ENCODE peak calls at places on chromosome X, in six cellular contexts. One of them, this sample, is unnamed.

GRCh38 chrX:103776586-103776985 is at the start of gene PLP1:
- DNase-seq in memory B cell: no peak
- DNase-seq in germinal center: no peak
- DNase-seq in mammary epithelial cell: no peak
- DNase-seq in dermis blood vessel endothelial cell: no peak
- DNase-seq in MCF 10A: no peak
- DNase-seq in this sample: no peak

GRCh38 chrX:148193759-148194158 is 212.6 kb downstream of the FMR1NB start:
- DNase-seq in mammary epithelial cell: no peak
- DNase-seq in MCF 10A: no peak
- DNase-seq in germinal center: no peak
- DNase-seq in dermis blood vessel endothelial cell: no peak
- DNase-seq in memory B cell: no peak
- DNase-seq in this sample: no peak

GRCh38 chrX:40424259-40424658 is 156.5 kb upstream of the ATP6AP2 start:
- DNase-seq in memory B cell: no peak
- DNase-seq in MCF 10A: no peak
- DNase-seq in dermis blood vessel endothelial cell: no peak
- DNase-seq in mammary epithelial cell: no peak
- DNase-seq in germinal center: no peak
- DNase-seq in this sample: no peak

GRCh38 chrX:1587161-1587560 is 4.2 kb upstream of the AKAP17A start:
- DNase-seq in germinal center: peak; percentile 65
- DNase-seq in memory B cell: peak; percentile 12
- DNase-seq in mammary epithelial cell: no peak
- DNase-seq in MCF 10A: no peak
- DNase-seq in dermis blood vessel endothelial cell: no peak
- DNase-seq in this sample: no peak

GRCh38 chrX:1427756-1428155 is 25.0 kb downstream of the ASMTL start:
- DNase-seq in germinal center: no peak
- DNase-seq in mammary epithelial cell: no peak
- DNase-seq in dermis blood vessel endothelial cell: no peak
- DNase-seq in memory B cell: no peak
- DNase-seq in MCF 10A: no peak
- DNase-seq in this sample: no peak

GRCh38 chrX:39726810-39727209 is 370.9 kb downstream of the BCOR start:
- DNase-seq in mammary epithelial cell: peak; percentile 26
- DNase-seq in memory B cell: no peak
- DNase-seq in dermis blood vessel endothelial cell: peak; percentile 61
- DNase-seq in MCF 10A: peak; percentile 32
- DNase-seq in germinal center: no peak
- DNase-seq in this sample: no peak

GRCh38 chrX:107716045-107716684 is 59.4 kb downstream of the TSC22D3 start:
- DNase-seq in mammary epithelial cell: peak; percentile 19
- DNase-seq in MCF 10A: no peak
- DNase-seq in memory B cell: no peak
- DNase-seq in dermis blood vessel endothelial cell: peak; percentile 47
- DNase-seq in germinal center: peak; percentile 24
- DNase-seq in this sample: no peak

GRCh38 chrX:48992341-48992740 is 9.7 kb downstream of the GRIPAP1 start:
- DNase-seq in dermis blood vessel endothelial cell: no peak
- DNase-seq in germinal center: no peak
- DNase-seq in MCF 10A: no peak
- DNase-seq in mammary epithelial cell: no peak
- DNase-seq in memory B cell: no peak
- DNase-seq in this sample: no peak

GRCh38 chrX:78024349-78025108 is 55.1 kb upstream of the PGAM4 start:
- DNase-seq in memory B cell: peak; percentile 11
- DNase-seq in germinal center: peak; percentile 37
- DNase-seq in dermis blood vessel endothelial cell: peak; percentile 57
- DNase-seq in MCF 10A: peak; percentile 49
- DNase-seq in mammary epithelial cell: peak; percentile 23
- DNase-seq in this sample: no peak

GRCh38 chrX:153865685-153866084 is 20.3 kb downstream of the L1CAM start:
- DNase-seq in MCF 10A: no peak
- DNase-seq in memory B cell: no peak
- DNase-seq in dermis blood vessel endothelial cell: no peak
- DNase-seq in germinal center: no peak
- DNase-seq in mammary epithelial cell: no peak
- DNase-seq in this sample: no peak

GRCh38 chrX:56766554-56767412 is 37.7 kb downstream of the NBDY start:
- DNase-seq in MCF 10A: peak; percentile 21
- DNase-seq in mammary epithelial cell: no peak
- DNase-seq in dermis blood vessel endothelial cell: no peak
- DNase-seq in memory B cell: no peak
- DNase-seq in germinal center: no peak
- DNase-seq in this sample: no peak

GRCh38 chrX:65667503-65668355 is at the start of gene MSN:
- DNase-seq in mammary epithelial cell: peak; percentile 55
- DNase-seq in germinal center: peak; percentile 45
- DNase-seq in dermis blood vessel endothelial cell: peak; percentile 65
- DNase-seq in memory B cell: peak; percentile 36
- DNase-seq in MCF 10A: peak; percentile 61
- DNase-seq in this sample: peak; percentile 62

GRCh38 chrX:22081475-22082092 is 49.5 kb downstream of the PHEX start:
- DNase-seq in MCF 10A: peak; percentile 79
- DNase-seq in memory B cell: peak; percentile 44
- DNase-seq in mammary epithelial cell: peak; percentile 43
- DNase-seq in dermis blood vessel endothelial cell: peak; percentile 73
- DNase-seq in germinal center: peak; percentile 27
- DNase-seq in this sample: peak; percentile 2

GRCh38 chrX:75655627-75656026 is 129.4 kb downstream of the MAGEE2 start:
- DNase-seq in MCF 10A: no peak
- DNase-seq in memory B cell: no peak
- DNase-seq in germinal center: no peak
- DNase-seq in dermis blood vessel endothelial cell: no peak
- DNase-seq in mammary epithelial cell: no peak
- DNase-seq in this sample: no peak

GRCh38 chrX:41922125-41922521 is 1.2 kb downstream of the CASK start:
- DNase-seq in dermis blood vessel endothelial cell: peak; percentile 29
- DNase-seq in MCF 10A: peak; percentile 42
- DNase-seq in memory B cell: no peak
- DNase-seq in germinal center: no peak
- DNase-seq in mammary epithelial cell: peak; percentile 37
- DNase-seq in this sample: no peak

GRCh38 chrX:34770511-34770910 is 113.4 kb upstream of the TMEM47 start:
- DNase-seq in memory B cell: no peak
- DNase-seq in MCF 10A: peak; percentile 37
- DNase-seq in dermis blood vessel endothelial cell: no peak
- DNase-seq in germinal center: no peak
- DNase-seq in mammary epithelial cell: no peak
- DNase-seq in this sample: no peak

GRCh38 chrX:133376422-133376821 is 38.9 kb downstream of the GPC4 start:
- DNase-seq in germinal center: no peak
- DNase-seq in dermis blood vessel endothelial cell: no peak
- DNase-seq in memory B cell: no peak
- DNase-seq in MCF 10A: no peak
- DNase-seq in mammary epithelial cell: no peak
- DNase-seq in this sample: no peak

GRCh38 chrX:115562492-115562872 is 1.5 kb downstream of the PLS3 start:
- DNase-seq in dermis blood vessel endothelial cell: peak; percentile 60
- DNase-seq in memory B cell: no peak
- DNase-seq in germinal center: no peak
- DNase-seq in MCF 10A: peak; percentile 32
- DNase-seq in mammary epithelial cell: peak; percentile 41
- DNase-seq in this sample: no peak

GRCh38 chrX:124497386-124497785 is 151.0 kb downstream of the SH2D1A start:
- DNase-seq in dermis blood vessel endothelial cell: no peak
- DNase-seq in memory B cell: no peak
- DNase-seq in mammary epithelial cell: peak; percentile 46
- DNase-seq in MCF 10A: peak; percentile 5
- DNase-seq in germinal center: no peak
- DNase-seq in this sample: no peak

GRCh38 chrX:20712811-20713210 is 446.1 kb upstream of the RPS6KA3 start:
- DNase-seq in MCF 10A: no peak
- DNase-seq in memory B cell: no peak
- DNase-seq in germinal center: no peak
- DNase-seq in mammary epithelial cell: peak; percentile 34
- DNase-seq in dermis blood vessel endothelial cell: no peak
- DNase-seq in this sample: no peak

GRCh38 chrX:103073442-103073841 is 9.5 kb upstream of the BEX1 start:
- DNase-seq in memory B cell: no peak
- DNase-seq in MCF 10A: no peak
- DNase-seq in germinal center: no peak
- DNase-seq in mammary epithelial cell: no peak
- DNase-seq in dermis blood vessel endothelial cell: no peak
- DNase-seq in this sample: no peak

GRCh38 chrX:15451913-15452312 is 41.2 kb downstream of the PIR start:
- DNase-seq in dermis blood vessel endothelial cell: no peak
- DNase-seq in MCF 10A: peak; percentile 23
- DNase-seq in germinal center: no peak
- DNase-seq in memory B cell: no peak
- DNase-seq in mammary epithelial cell: peak; percentile 65
- DNase-seq in this sample: no peak

GRCh38 chrX:3582421-3582820 is 131.0 kb downstream of the PRKX start:
- DNase-seq in MCF 10A: no peak
- DNase-seq in germinal center: no peak
- DNase-seq in memory B cell: no peak
- DNase-seq in dermis blood vessel endothelial cell: no peak
- DNase-seq in mammary epithelial cell: no peak
- DNase-seq in this sample: no peak

GRCh38 chrX:28848707-28849106 is 261.5 kb downstream of the IL1RAPL1 start:
- DNase-seq in memory B cell: no peak
- DNase-seq in dermis blood vessel endothelial cell: no peak
- DNase-seq in mammary epithelial cell: no peak
- DNase-seq in MCF 10A: no peak
- DNase-seq in germinal center: no peak
- DNase-seq in this sample: no peak

GRCh38 chrX:10513974-10514373 is 106.4 kb downstream of the MID1 start:
- DNase-seq in germinal center: no peak
- DNase-seq in mammary epithelial cell: no peak
- DNase-seq in memory B cell: no peak
- DNase-seq in dermis blood vessel endothelial cell: no peak
- DNase-seq in MCF 10A: no peak
- DNase-seq in this sample: no peak

GRCh38 chrX:8323356-8323755 is 141.3 kb upstream of the VCX3B start:
- DNase-seq in dermis blood vessel endothelial cell: no peak
- DNase-seq in mammary epithelial cell: no peak
- DNase-seq in memory B cell: no peak
- DNase-seq in germinal center: no peak
- DNase-seq in MCF 10A: peak; percentile 30
- DNase-seq in this sample: no peak

GRCh38 chrX:21926527-21927278 is 13.8 kb upstream of the SMS start:
- DNase-seq in dermis blood vessel endothelial cell: peak; percentile 94
- DNase-seq in memory B cell: no peak
- DNase-seq in germinal center: no peak
- DNase-seq in mammary epithelial cell: peak; percentile 95
- DNase-seq in MCF 10A: peak; percentile 94
- DNase-seq in this sample: no peak

GRCh38 chrX:49977319-49978090 is 55.1 kb downstream of the CLCN5 start:
- DNase-seq in dermis blood vessel endothelial cell: peak; percentile 2
- DNase-seq in mammary epithelial cell: no peak
- DNase-seq in germinal center: no peak
- DNase-seq in MCF 10A: no peak
- DNase-seq in memory B cell: no peak
- DNase-seq in this sample: no peak

GRCh38 chrX:38426785-38427184 is 74.4 kb downstream of the OTC start:
- DNase-seq in memory B cell: no peak
- DNase-seq in mammary epithelial cell: peak; percentile 43
- DNase-seq in germinal center: no peak
- DNase-seq in dermis blood vessel endothelial cell: peak; percentile 2
- DNase-seq in MCF 10A: peak; percentile 51
- DNase-seq in this sample: no peak

GRCh38 chrX:41002021-41002420 is 83.2 kb upstream of the USP9X start:
- DNase-seq in germinal center: no peak
- DNase-seq in memory B cell: no peak
- DNase-seq in MCF 10A: no peak
- DNase-seq in mammary epithelial cell: no peak
- DNase-seq in dermis blood vessel endothelial cell: no peak
- DNase-seq in this sample: no peak

GRCh38 chrX:22116585-22117546 is 84.7 kb downstream of the PHEX start:
- DNase-seq in germinal center: no peak
- DNase-seq in MCF 10A: no peak
- DNase-seq in memory B cell: no peak
- DNase-seq in dermis blood vessel endothelial cell: no peak
- DNase-seq in mammary epithelial cell: no peak
- DNase-seq in this sample: no peak

GRCh38 chrX:100973411-100973810 is 3.9 kb downstream of the ARL13A start:
- DNase-seq in mammary epithelial cell: peak; percentile 31
- DNase-seq in dermis blood vessel endothelial cell: peak; percentile 76
- DNase-seq in MCF 10A: peak; percentile 62
- DNase-seq in memory B cell: no peak
- DNase-seq in germinal center: no peak
- DNase-seq in this sample: no peak

GRCh38 chrX:135625995-135626394 is 87.4 kb upstream of the CT45A1 start:
- DNase-seq in dermis blood vessel endothelial cell: peak; percentile 50
- DNase-seq in germinal center: no peak
- DNase-seq in memory B cell: no peak
- DNase-seq in mammary epithelial cell: no peak
- DNase-seq in MCF 10A: peak; percentile 36
- DNase-seq in this sample: no peak

GRCh38 chrX:44651347-44651746 is 108.7 kb upstream of the FUNDC1 start:
- DNase-seq in mammary epithelial cell: no peak
- DNase-seq in memory B cell: no peak
- DNase-seq in germinal center: no peak
- DNase-seq in MCF 10A: peak; percentile 16
- DNase-seq in dermis blood vessel endothelial cell: no peak
- DNase-seq in this sample: no peak

GRCh38 chrX:68146054-68146453 is 287.2 kb downstream of the OPHN1 start:
- DNase-seq in mammary epithelial cell: peak; percentile 34
- DNase-seq in germinal center: no peak
- DNase-seq in dermis blood vessel endothelial cell: peak; percentile 58
- DNase-seq in memory B cell: no peak
- DNase-seq in MCF 10A: peak; percentile 40
- DNase-seq in this sample: no peak

GRCh38 chrX:40152173-40152705 is 54.5 kb upstream of the BCOR start:
- DNase-seq in mammary epithelial cell: no peak
- DNase-seq in MCF 10A: no peak
- DNase-seq in dermis blood vessel endothelial cell: no peak
- DNase-seq in germinal center: no peak
- DNase-seq in memory B cell: peak; percentile 26
- DNase-seq in this sample: no peak

This sample was measured in T-helper 22 cell.